ENCODE peak calls at places on chromosome 10, in nine cellular contexts. C is psoas muscle, H is brain microvascular endothelial cell, Z is mammary epithelial cell, Y is SK-N-SH, G is body of pancreas, M is thoracic aorta, D is heart left ventricle, E is kidney epithelial cell. N is an unnamed sample. For H3K36me3, the result is how much of the 10 kb centered on the place peaks cover.

GRCh38 chr10:4352566-4352961 is 473.4 kb upstream of the AKR1E2 start:
- DNase-seq in C (peak), H (no peak), Z (no peak), Y (no peak), G (peak), M (no peak), D (no peak), E (no peak), N (no peak)

GRCh38 chr10:52226448-52226847 is 87.6 kb upstream of the DKK1 start:
- DNase-seq in C (no peak), H (peak), Z (peak), Y (no peak), G (no peak), M (no peak), D (no peak), E (no peak), N (no peak)

GRCh38 chr10:104142081-104142480 is 20.1 kb downstream of the SFR1 start:
- DNase-seq in C (no peak), H (no peak), Z (no peak), Y (no peak), G (no peak), M (no peak), D (no peak), E (no peak), N (no peak)

GRCh38 chr10:4197676-4198075 is 412.7 kb upstream of the KLF6 start:
- DNase-seq in C (no peak), H (no peak), Z (no peak), Y (no peak), G (no peak), M (no peak), D (no peak), E (no peak), N (no peak)

GRCh38 chr10:93742633-93743349 is 14.9 kb upstream of the LGI1 start:
- DNase-seq in C (no peak), H (no peak), Z (no peak), Y (no peak), G (no peak), M (no peak), D (no peak), E (no peak), N (no peak)

GRCh38 chr10:125137601-125138438 is 22.5 kb downstream of the CTBP2 start:
- DNase-seq in C (no peak), H (no peak), Z (no peak), Y (no peak), G (peak), M (no peak), D (no peak), E (no peak), N (no peak)

GRCh38 chr10:772227-772637 is 82.8 kb upstream of the DIP2C start:
- DNase-seq in C (peak), H (no peak), Z (no peak), Y (no peak), G (no peak), M (no peak), D (no peak), E (no peak), N (no peak)

GRCh38 chr10:3659518-3659917 is 125.5 kb downstream of the KLF6 start:
- DNase-seq in C (no peak), H (no peak), Z (no peak), Y (no peak), G (no peak), M (no peak), D (no peak), E (no peak), N (no peak)

GRCh38 chr10:131089861-131090260 is 221.7 kb downstream of the TCERG1L start:
- DNase-seq in C (no peak), H (no peak), Z (no peak), Y (no peak), G (no peak), M (no peak), D (no peak), E (no peak), N (no peak)

GRCh38 chr10:4132216-4132556 is 347.2 kb upstream of the KLF6 start:
- DNase-seq in C (no peak), H (no peak), Z (no peak), Y (no peak), G (no peak), M (no peak), D (no peak), E (no peak), N (no peak)

GRCh38 chr10:132208489-132209050 is 21.8 kb downstream of the DPYSL4 start:
- DNase-seq in C (peak), H (no peak), Z (no peak), Y (no peak), G (no peak), M (no peak), D (peak), E (no peak), N (peak)

GRCh38 chr10:104328916-104329710 is 9.2 kb downstream of the ITPRIP start:
- DNase-seq in C (peak), H (peak), Z (peak), Y (no peak), G (peak), M (peak), D (no peak), E (no peak), N (no peak)

GRCh38 chr10:108779501-108779900 is 1143.8 kb downstream of the XPNPEP1 start:
- DNase-seq in C (no peak), H (no peak), Z (no peak), Y (no peak), G (no peak), M (no peak), D (no peak), E (no peak), N (no peak)

GRCh38 chr10:99528256-99528866 is 4.4 kb upstream of the NKX2-3 start:
- DNase-seq in C (no peak), H (no peak), Z (no peak), Y (no peak), G (no peak), M (no peak), D (no peak), E (no peak), N (no peak)

GRCh38 chr10:114271779-114272167 is 32.7 kb downstream of the VWA2 start:
- DNase-seq in C (peak), H (peak), Z (peak), Y (no peak), G (peak), M (peak), D (peak), E (peak), N (no peak)

GRCh38 chr10:119658274-119658673 is 7.1 kb downstream of the BAG3 start:
- DNase-seq in C (peak), H (peak), Z (peak), Y (no peak), G (peak), M (peak), D (peak), E (peak), N (peak)

GRCh38 chr10:103204353-103205255 is 11.5 kb upstream of the NT5C2 start:
- DNase-seq in C (no peak), H (peak), Z (no peak), Y (no peak), G (peak), M (no peak), D (no peak), E (no peak), N (no peak)

GRCh38 chr10:104259999-104260774 is 5.5 kb downstream of the GSTO1 start:
- DNase-seq in C (no peak), H (peak), Z (no peak), Y (no peak), G (no peak), M (no peak), D (no peak), E (no peak), N (peak)

GRCh38 chr10:119429771-119430170 is 112.7 kb downstream of the RGS10 start:
- DNase-seq in C (peak), H (no peak), Z (no peak), Y (no peak), G (no peak), M (no peak), D (peak), E (no peak), N (no peak)

GRCh38 chr10:103765981-103766380 is 89.4 kb downstream of the SH3PXD2A start:
- DNase-seq in C (no peak), H (no peak), Z (peak), Y (no peak), G (peak), M (no peak), D (peak), E (no peak), N (no peak)

GRCh38 chr10:82692458-82692857 is 817.5 kb downstream of the NRG3 start:
- DNase-seq in C (no peak), H (no peak), Z (no peak), Y (no peak), G (no peak), M (no peak), D (no peak), E (no peak), N (no peak)

GRCh38 chr10:43342279-43343125 is 28.9 kb upstream of the FXYD4 start:
- DNase-seq in C (no peak), H (no peak), Z (no peak), Y (no peak), G (no peak), M (no peak), D (no peak), E (no peak), N (no peak)

DNA sequence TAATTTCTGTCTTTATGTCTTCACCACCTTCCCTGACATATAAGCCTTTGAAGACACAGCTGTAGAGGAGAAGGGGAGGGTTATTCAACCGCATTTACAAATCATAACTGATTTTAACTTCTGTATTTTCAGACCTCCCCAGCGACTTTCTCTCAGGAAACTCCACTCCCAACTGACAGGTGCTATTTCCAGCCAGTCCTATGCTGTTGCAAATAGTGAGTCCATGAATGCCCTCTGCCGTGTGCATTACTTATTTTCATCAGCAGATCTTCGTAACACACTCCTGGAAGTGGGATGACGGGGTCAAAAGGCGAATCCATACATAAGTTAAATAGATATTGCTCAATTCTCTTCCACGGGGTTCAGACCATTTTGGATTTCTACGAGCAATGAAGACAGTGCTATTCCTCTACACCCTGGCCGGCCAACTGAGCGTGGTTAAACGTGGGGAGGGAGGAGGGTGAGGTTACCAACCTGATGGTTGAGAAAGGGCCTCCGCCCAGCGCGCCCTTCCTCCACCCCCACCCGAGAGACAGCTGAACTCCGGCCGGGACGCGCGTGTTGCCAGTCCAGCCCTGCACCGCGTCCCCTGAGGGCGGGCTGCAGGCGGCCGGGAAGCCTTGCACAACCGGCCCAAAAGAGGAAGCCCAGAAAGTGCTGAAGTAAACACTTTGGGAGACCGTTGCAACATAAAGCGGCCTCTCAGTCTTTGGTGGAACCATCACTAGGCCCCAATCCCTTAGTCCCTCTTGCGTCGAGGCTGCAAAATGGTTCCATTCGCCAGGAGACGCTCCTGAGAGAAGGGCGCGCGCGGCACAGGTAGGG is at the start of gene APBB1IP:
- DNase-seq in C (peak), H (no peak), Z (no peak), Y (no peak), G (peak), M (no peak), D (peak), E (no peak), N (peak)
- H3K4me3 ChIP-seq in C (peak), H (peak), Z (no peak), Y (no peak), G (no peak), M (peak), D (peak), E (peak), N (peak)

DNA sequence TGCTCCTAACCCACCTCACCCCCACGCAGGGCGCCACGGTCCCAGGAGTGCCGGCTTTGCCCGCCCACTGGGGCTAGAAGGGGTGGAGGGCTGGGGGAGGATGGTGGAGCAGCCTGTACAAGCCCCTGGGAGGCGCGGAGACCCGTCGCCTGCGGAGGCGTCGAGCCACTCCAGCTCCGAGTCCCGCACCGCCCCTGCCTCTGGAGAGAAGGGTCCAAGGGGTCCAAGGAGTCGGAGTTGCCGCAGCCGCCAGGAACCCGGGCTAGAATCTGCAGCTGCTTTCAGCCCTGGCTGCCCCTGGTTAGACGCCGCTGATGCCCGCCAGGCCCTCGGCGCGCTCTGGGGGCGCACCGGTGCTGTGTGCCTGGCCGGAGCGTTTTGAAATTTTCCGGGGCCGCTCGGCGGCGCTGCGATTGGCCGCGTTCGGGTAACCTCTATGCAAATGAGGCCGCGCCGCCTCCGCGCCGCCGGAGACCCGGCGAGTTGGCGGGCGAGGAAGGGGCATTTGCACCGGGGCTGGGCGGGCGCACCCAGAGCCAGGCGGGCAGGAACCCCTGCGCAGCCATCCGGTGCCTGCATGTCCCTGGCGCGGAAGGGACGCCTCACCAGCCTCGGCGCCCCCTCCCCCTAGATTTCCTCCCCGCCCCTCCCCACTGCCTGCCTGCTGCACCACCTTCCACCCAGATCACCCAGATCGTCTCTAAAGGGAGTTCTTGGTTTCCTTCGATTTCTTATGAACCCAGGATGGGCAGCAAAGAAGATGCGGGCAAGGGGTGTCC is at the start of gene HMX2:
- DNase-seq in C (no peak), H (no peak), Z (peak), Y (peak), G (no peak), M (no peak), D (no peak), E (no peak), N (no peak)
- TF ChIP-seq CTCF in C (no peak), H (no peak), Z (no peak), Y (no peak), G (no peak), M (no peak), D (no peak), E (no peak), N (no peak)

DNA sequence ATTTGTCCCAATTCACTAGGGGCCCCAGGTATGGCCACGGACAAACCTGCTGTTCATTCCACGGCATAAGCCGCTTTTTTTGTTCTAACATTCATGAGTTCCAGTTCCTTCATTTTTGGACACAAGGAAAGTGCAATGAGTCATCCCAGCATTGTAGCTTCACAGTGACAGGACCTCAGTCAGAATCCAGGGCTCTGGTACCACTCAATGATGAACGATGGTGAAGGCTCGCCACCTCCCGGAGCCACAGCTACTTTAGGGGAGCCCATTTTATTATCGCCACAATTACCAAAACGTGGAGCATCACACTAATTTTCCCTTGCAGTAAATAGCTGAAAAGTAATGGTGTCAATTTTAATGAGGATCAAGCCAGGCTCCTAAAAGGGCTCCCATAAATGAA is 62.9 kb downstream of the FGFR2 start:
- DNase-seq in C (no peak), H (no peak), Z (no peak), Y (no peak), G (no peak), M (no peak), D (no peak), E (no peak), N (no peak)
- H3K36me3 ChIP-seq in C (under half), H (under half), Z (under half), Y (under half), G (under half), M (under half), D (under half), E (under half), N (under half)

GRCh38 chr10:74856940-74857339 is 30.5 kb downstream of the KAT6B start:
- DNase-seq in C (no peak), H (no peak), Z (no peak), Y (no peak), G (no peak), M (no peak), D (no peak), E (no peak), N (no peak)

GRCh38 chr10:74855439-74855838 is 29.0 kb downstream of the KAT6B start:
- DNase-seq in C (no peak), H (no peak), Z (no peak), Y (no peak), G (no peak), M (no peak), D (no peak), E (no peak), N (no peak)

GRCh38 chr10:74857586-74857985 is 31.2 kb downstream of the KAT6B start:
- DNase-seq in C (no peak), H (no peak), Z (no peak), Y (no peak), G (no peak), M (no peak), D (no peak), E (no peak), N (no peak)

GRCh38 chr10:74854610-74855009 is 28.2 kb downstream of the KAT6B start:
- DNase-seq in C (no peak), H (no peak), Z (no peak), Y (peak), G (no peak), M (no peak), D (no peak), E (no peak), N (no peak)

DNA sequence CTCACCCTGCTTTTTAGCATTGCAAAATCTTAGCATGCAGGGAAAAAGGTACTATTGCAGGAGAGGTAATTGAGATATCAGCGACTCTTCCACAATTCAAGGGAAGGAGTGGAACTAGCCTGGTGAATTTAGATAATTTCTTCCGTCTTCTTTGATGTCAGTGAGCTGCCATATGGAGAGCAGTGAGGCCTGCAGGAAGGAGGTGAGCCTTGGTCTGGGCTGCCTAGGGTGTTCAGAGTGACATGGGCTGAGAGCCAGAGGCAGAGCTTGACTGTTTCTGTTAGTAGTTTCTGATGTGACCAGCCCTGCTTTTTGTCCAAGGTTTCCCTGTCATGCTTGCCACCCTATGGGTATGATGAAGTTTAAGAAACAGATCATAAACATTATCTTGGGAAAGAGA is 28.6 kb downstream of the KAT6B start:
- DNase-seq in C (no peak), H (no peak), Z (no peak), Y (peak), G (peak), M (no peak), D (no peak), E (no peak), N (peak)
- H3K4me3 ChIP-seq in C (peak), H (no peak), Z (no peak), Y (no peak), G (no peak), M (no peak), D (no peak), E (no peak), N (no peak)

GRCh38 chr10:44993226-44993921 is 7.3 kb upstream of the ZNF22 start:
- DNase-seq in C (no peak), H (no peak), Z (no peak), Y (no peak), G (no peak), M (no peak), D (no peak), E (no peak), N (no peak)
- TF ChIP-seq CTCF in C (no peak), H (no peak), Z (no peak), Y (no peak), G (no peak), M (no peak), D (no peak), E (no peak), N (no peak)

GRCh38 chr10:110513949-110514348 is 16.2 kb downstream of the DUSP5 start:
- DNase-seq in C (no peak), H (no peak), Z (no peak), Y (no peak), G (no peak), M (no peak), D (no peak), E (no peak), N (no peak)
- H3K36me3 ChIP-seq in C (under half), H (half or more), Z (under half), Y (under half), G (under half), M (under half), D (under half), E (under half), N (under half)

GRCh38 chr10:106931853-106932249 is 232.7 kb downstream of the SORCS1 start:
- DNase-seq in C (no peak), H (no peak), Z (no peak), Y (no peak), G (no peak), M (no peak), D (no peak), E (no peak), N (no peak)

GRCh38 chr10:106929291-106929925 is 235.1 kb downstream of the SORCS1 start:
- DNase-seq in C (no peak), H (no peak), Z (no peak), Y (no peak), G (no peak), M (no peak), D (no peak), E (no peak), N (no peak)

GRCh38 chr10:106931159-106931852 is 233.2 kb downstream of the SORCS1 start:
- DNase-seq in C (no peak), H (no peak), Z (no peak), Y (no peak), G (peak), M (no peak), D (no peak), E (no peak), N (no peak)

GRCh38 chr10:106935978-106936451 is 228.5 kb downstream of the SORCS1 start:
- DNase-seq in C (no peak), H (no peak), Z (no peak), Y (no peak), G (peak), M (no peak), D (no peak), E (no peak), N (no peak)

DNA sequence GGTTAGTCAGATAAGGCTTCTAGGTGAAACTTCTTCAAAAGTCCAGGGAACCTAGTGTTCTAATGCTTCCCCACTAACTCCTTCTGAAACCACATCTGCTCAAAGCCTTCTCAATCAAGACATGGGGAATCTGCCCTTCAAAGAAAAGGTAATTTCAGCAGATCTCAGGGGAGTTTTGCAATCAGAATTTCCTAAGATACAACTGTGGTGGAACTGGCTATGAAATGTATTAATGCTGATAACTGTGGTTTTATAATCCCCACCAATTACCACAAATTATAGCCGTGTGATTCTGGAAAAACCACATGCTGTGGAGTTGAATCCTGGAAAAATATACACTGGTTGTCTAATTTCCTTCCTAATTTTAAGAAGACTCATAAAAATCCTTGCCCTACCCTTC is 233.8 kb downstream of the SORCS1 start:
- DNase-seq in C (no peak), H (no peak), Z (no peak), Y (no peak), G (no peak), M (no peak), D (no peak), E (no peak), N (no peak)
- H3K4me3 ChIP-seq in C (no peak), H (no peak), Z (no peak), Y (no peak), G (no peak), M (no peak), D (no peak), E (no peak), N (no peak)

GRCh38 chr10:97861924-97862323 is 12.3 kb downstream of the GOLGA7B start:
- DNase-seq in C (no peak), H (no peak), Z (no peak), Y (no peak), G (peak), M (no peak), D (no peak), E (no peak), N (no peak)
- TF ChIP-seq CTCF in C (no peak), H (no peak), Z (no peak), Y (no peak), G (no peak), M (no peak), D (no peak), E (no peak), N (no peak)

N was measured in heart right ventricle.